ENCODE peak calls at places on chromosomes 16 and 17, in nine cellular contexts. E, Z, Q, I, T, V, O, B and D are unnamed samples.

GRCh38 chr16:3119701-3120408 is 7.5 kb downstream of the ZNF205 start:
- DNase-seq in Z (no peak), B (no peak), I (no peak), Q (no peak), O (no peak), E (peak), V (no peak), T (no peak), D (no peak)

GRCh38 chr17:4811471-4811870 is 4.5 kb downstream of the PLD2 start:
- DNase-seq in Q (no peak), Z (no peak), E (no peak), I (no peak), V (no peak), B (no peak), T (no peak), O (no peak), D (no peak)

GRCh38 chr16:83859265-83859664 is 39.6 kb upstream of the MLYCD start:
- DNase-seq in Z (no peak), E (no peak), O (no peak), T (no peak), V (no peak), Q (no peak), I (no peak), B (no peak), D (no peak)

GRCh38 chr17:50904522-50905459 is 38.6 kb upstream of the TOB1 start:
- DNase-seq in B (no peak), Z (no peak), T (no peak), O (no peak), E (peak), I (no peak), Q (peak), V (no peak), D (peak)

GRCh38 chr17:38454528-38454927 is 26.3 kb downstream of the ARHGAP23 start:
- DNase-seq in I (peak), B (peak), T (no peak), V (peak), Z (peak), Q (peak), E (peak), O (no peak), D (peak)

GRCh38 chr16:54072237-54072636 is 214.3 kb downstream of the IRX3 start:
- DNase-seq in Q (no peak), Z (no peak), T (no peak), E (no peak), O (no peak), I (no peak), B (no peak), V (no peak), D (no peak)

GRCh38 chr17:8846768-8847211 is 20.7 kb downstream of the PIK3R6 start:
- DNase-seq in B (peak), V (peak), Z (no peak), T (peak), O (no peak), Q (no peak), E (no peak), I (peak), D (peak)

GRCh38 chr16:12062343-12063003 is 85.9 kb downstream of the SNX29 start:
- DNase-seq in Q (peak), O (no peak), B (peak), E (peak), V (peak), Z (peak), T (peak), I (peak), D (peak)

GRCh38 chr16:54509406-54509931 is 222.9 kb upstream of the IRX3 start:
- DNase-seq in E (no peak), B (no peak), V (no peak), Z (no peak), Q (no peak), I (no peak), T (no peak), O (no peak), D (no peak)

GRCh38 chr17:52678211-52678610 is 519.7 kb upstream of the CA10 start:
- DNase-seq in Z (no peak), I (no peak), O (no peak), V (no peak), Q (no peak), B (no peak), E (no peak), T (no peak), D (no peak)

GRCh38 chr17:77498875-77499698 is 358.3 kb downstream of the SEC14L1 start:
- DNase-seq in B (no peak), O (no peak), Q (no peak), I (no peak), T (no peak), V (no peak), Z (no peak), E (peak), D (no peak)

GRCh38 chr16:14289692-14290340 is 218.7 kb downstream of the MRTFB start:
- DNase-seq in Z (no peak), I (no peak), E (no peak), V (peak), T (no peak), O (no peak), Q (no peak), B (peak), D (no peak)

GRCh38 chr16:70370924-70371323 is 24.2 kb downstream of the DDX19A start:
- DNase-seq in V (no peak), T (no peak), B (no peak), E (no peak), I (no peak), O (no peak), Z (no peak), Q (no peak), D (no peak)

GRCh38 chr16:24852281-24852721 is 6.5 kb downstream of the SLC5A11 start:
- DNase-seq in T (no peak), V (no peak), Q (no peak), E (no peak), I (no peak), B (peak), Z (no peak), O (no peak), D (peak)

GRCh38 chr17:15738066-15738465 is 6.0 kb downstream of the TBC1D26 start:
- DNase-seq in V (no peak), E (no peak), Q (no peak), Z (no peak), T (no peak), B (no peak), I (no peak), O (no peak), D (no peak)

GRCh38 chr16:67528870-67529638 is 425 bp downstream of the RIPOR1 start:
- DNase-seq in O (no peak), V (no peak), I (no peak), T (no peak), E (peak), Z (no peak), B (peak), Q (no peak), D (peak)

GRCh38 chr17:3553419-3554401 is 3.9 kb downstream of the TRPV3 start:
- DNase-seq in O (no peak), E (no peak), I (no peak), B (no peak), Q (no peak), Z (no peak), T (no peak), V (no peak), D (no peak)

GRCh38 chr17:39576187-39576586 is 31.5 kb downstream of the NEUROD2 start:
- DNase-seq in I (no peak), E (no peak), Z (no peak), Q (no peak), O (no peak), B (no peak), V (peak), T (no peak), D (no peak)

GRCh38 chr16:82260212-82260795 is 90.3 kb upstream of the MPHOSPH6 start:
- DNase-seq in Z (no peak), B (peak), V (no peak), E (no peak), I (no peak), O (no peak), Q (no peak), T (no peak), D (peak)

GRCh38 chr16:66728117-66728787 is 23.2 kb downstream of the DYNC1LI2 start:
- DNase-seq in B (peak), O (no peak), Q (no peak), E (no peak), T (no peak), I (no peak), V (peak), Z (no peak), D (peak)

GRCh38 chr17:3913531-3914318 is 2.5 kb downstream of the P2RX1 start:
- DNase-seq in I (peak), V (peak), O (peak), B (peak), T (no peak), Q (peak), E (peak), Z (no peak), D (peak)

GRCh38 chr17:78716814-78717393 is 65.2 kb downstream of the CYTH1 start:
- DNase-seq in Q (peak), O (no peak), Z (no peak), E (peak), V (no peak), T (no peak), B (peak), I (no peak), D (peak)

GRCh38 chr17:70473049-70473448 is 303.7 kb downstream of the KCNJ2 start:
- DNase-seq in B (no peak), V (no peak), O (no peak), Z (no peak), E (peak), T (no peak), Q (no peak), I (no peak), D (no peak)

GRCh38 chr16:67372664-67373063 is 20.6 kb downstream of the TPPP3 start:
- DNase-seq in O (no peak), T (no peak), I (no peak), Q (no peak), V (peak), Z (no peak), B (peak), E (no peak), D (peak)

GRCh38 chr17:13510062-13510461 is 91.7 kb downstream of the HS3ST3A1 start:
- DNase-seq in B (peak), E (no peak), V (no peak), O (no peak), Q (no peak), I (no peak), T (no peak), Z (no peak), D (peak)

GRCh38 chr17:62852195-62852594 is 44.1 kb upstream of the MARCHF10 start:
- DNase-seq in I (no peak), B (no peak), Z (no peak), E (no peak), T (no peak), V (no peak), Q (no peak), O (no peak), D (no peak)

GRCh38 chr17:41717408-41718286 is 5.5 kb downstream of the GAST start:
- DNase-seq in E (no peak), V (no peak), Z (no peak), Q (no peak), T (no peak), O (no peak), B (peak), I (no peak), D (peak)

GRCh38 chr17:32757963-32758362 is 119.0 kb downstream of the MYO1D start:
- DNase-seq in B (no peak), I (no peak), Z (no peak), T (no peak), V (no peak), Q (no peak), E (no peak), O (no peak), D (no peak)

GRCh38 chr17:77375917-77376651 is 235.3 kb downstream of the SEC14L1 start:
- DNase-seq in I (peak), T (no peak), V (no peak), E (no peak), Z (no peak), O (peak), Q (no peak), B (peak), D (peak)

GRCh38 chr16:27771201-27771910 is 221.4 kb downstream of the KATNIP start:
- DNase-seq in I (no peak), Q (no peak), E (no peak), Z (no peak), O (no peak), V (no peak), B (no peak), T (no peak), D (no peak)

GRCh38 chr17:27544350-27545131 is 86.4 kb upstream of the LGALS9 start:
- DNase-seq in T (peak), Z (no peak), I (no peak), B (peak), Q (no peak), V (no peak), O (no peak), E (no peak), D (peak)

GRCh38 chr16:82081271-82081670 is 46.2 kb downstream of the HSD17B2 start:
- DNase-seq in O (no peak), V (no peak), Z (no peak), T (no peak), E (no peak), B (no peak), I (no peak), Q (no peak), D (no peak)

GRCh38 chr17:64262125-64262421 is 987 bp downstream of the TEX2 start:
- DNase-seq in V (no peak), B (no peak), Z (no peak), E (no peak), Q (no peak), O (no peak), T (no peak), I (no peak), D (no peak)

GRCh38 chr17:19750835-19751234 is 2.7 kb upstream of the ALDH3A1 start:
- DNase-seq in T (no peak), V (no peak), I (no peak), Q (no peak), O (no peak), Z (no peak), B (no peak), E (peak), D (no peak)

GRCh38 chr16:2720063-2720455 is at the start of gene PRSS27:
- DNase-seq in V (no peak), T (no peak), E (no peak), I (no peak), Q (no peak), O (no peak), B (no peak), Z (no peak), D (no peak)

DNA sequence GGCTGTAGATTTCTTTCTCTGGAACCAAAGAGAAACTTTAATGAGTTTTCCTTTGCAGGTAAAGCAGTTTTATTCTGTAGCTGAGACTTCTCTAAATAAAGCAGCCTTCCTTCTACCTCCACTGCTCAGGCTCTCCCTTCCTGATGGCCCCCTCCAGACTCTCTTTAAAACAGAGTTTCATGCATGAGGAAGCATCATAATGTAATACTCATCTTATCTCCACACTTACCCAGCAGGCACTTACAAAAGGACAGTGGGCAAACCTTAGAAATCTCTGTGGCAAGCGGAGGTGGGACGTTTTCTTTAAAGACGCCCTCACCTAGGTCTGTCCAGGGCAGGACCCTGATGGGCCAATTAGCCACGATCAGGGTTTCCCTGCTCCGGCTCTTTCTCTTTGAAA is 239.3 kb downstream of the CCDC182 start:
- DNase-seq in V (no peak), O (no peak), Q (no peak), I (no peak), Z (no peak), T (no peak), B (no peak), E (no peak), D (no peak)
- H3K4me3 ChIP-seq in V (no peak), O (no peak), Q (no peak), I (no peak), Z (no peak), T (no peak), B (no peak), E (no peak), D (no peak)

GRCh38 chr17:36854982-36855381 is 82.3 kb upstream of the LHX1 start:
- DNase-seq in Z (no peak), O (no peak), Q (no peak), V (no peak), I (no peak), T (no peak), E (no peak), B (no peak), D (no peak)

GRCh38 chr17:36856921-36857381 is 80.3 kb upstream of the LHX1 start:
- DNase-seq in Z (no peak), V (no peak), O (no peak), Q (no peak), I (no peak), T (no peak), E (no peak), B (no peak), D (no peak)

GRCh38 chr17:36857698-36858097 is 79.6 kb upstream of the LHX1 start:
- DNase-seq in E (no peak), B (no peak), I (no peak), Q (no peak), O (no peak), T (no peak), Z (no peak), V (no peak), D (no peak)

GRCh38 chr17:36856169-36856568 is 81.1 kb upstream of the LHX1 start:
- DNase-seq in E (no peak), Q (no peak), B (no peak), V (no peak), I (no peak), O (no peak), T (no peak), Z (no peak), D (no peak)

GRCh38 chr17:36855459-36855858 is 81.8 kb upstream of the LHX1 start:
- DNase-seq in O (no peak), E (no peak), Z (no peak), I (no peak), Q (no peak), T (no peak), B (no peak), V (no peak), D (no peak)
- TF ChIP-seq CTCF in O (no peak), E (no peak), Z (no peak), I (no peak), Q (no peak), T (no peak), B (no peak), V (peak), D (no peak)

DNA sequence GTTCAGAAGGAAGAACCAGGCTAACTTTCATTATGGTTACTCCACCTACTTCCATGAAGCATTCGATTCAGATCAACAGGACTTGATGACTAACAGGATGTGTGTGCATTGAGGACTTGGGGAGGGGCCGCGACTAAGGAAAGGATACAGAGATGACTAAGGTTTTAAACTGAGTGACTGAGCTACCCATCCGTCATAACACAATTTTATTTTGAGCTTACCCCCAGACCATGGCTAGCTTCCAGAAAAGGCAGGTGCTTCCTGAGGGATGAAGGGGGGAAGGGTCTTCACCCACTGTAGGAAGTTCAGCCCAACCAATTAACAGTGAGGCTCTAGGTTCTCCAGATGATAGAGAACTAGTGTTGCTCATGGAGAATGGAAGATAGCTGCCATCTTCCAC is 2.6 kb upstream of the CDYL2 start:
- DNase-seq in I (peak), Q (no peak), T (no peak), E (no peak), Z (no peak), O (no peak), V (no peak), B (peak), D (peak)
- H3K4me3 ChIP-seq in I (no peak), Q (no peak), T (no peak), E (no peak), Z (no peak), O (no peak), V (no peak), B (no peak), D (no peak)

GRCh38 chr17:58219007-58219788 is at the start of gene MKS1:
- DNase-seq in V (peak), Z (peak), E (peak), O (peak), T (peak), Q (peak), I (peak), B (peak), D (peak)
- TF ChIP-seq CTCF in V (peak), Z (peak), E (peak), O (peak), T (peak), Q (peak), I (peak), B (peak), D (peak)

DNA sequence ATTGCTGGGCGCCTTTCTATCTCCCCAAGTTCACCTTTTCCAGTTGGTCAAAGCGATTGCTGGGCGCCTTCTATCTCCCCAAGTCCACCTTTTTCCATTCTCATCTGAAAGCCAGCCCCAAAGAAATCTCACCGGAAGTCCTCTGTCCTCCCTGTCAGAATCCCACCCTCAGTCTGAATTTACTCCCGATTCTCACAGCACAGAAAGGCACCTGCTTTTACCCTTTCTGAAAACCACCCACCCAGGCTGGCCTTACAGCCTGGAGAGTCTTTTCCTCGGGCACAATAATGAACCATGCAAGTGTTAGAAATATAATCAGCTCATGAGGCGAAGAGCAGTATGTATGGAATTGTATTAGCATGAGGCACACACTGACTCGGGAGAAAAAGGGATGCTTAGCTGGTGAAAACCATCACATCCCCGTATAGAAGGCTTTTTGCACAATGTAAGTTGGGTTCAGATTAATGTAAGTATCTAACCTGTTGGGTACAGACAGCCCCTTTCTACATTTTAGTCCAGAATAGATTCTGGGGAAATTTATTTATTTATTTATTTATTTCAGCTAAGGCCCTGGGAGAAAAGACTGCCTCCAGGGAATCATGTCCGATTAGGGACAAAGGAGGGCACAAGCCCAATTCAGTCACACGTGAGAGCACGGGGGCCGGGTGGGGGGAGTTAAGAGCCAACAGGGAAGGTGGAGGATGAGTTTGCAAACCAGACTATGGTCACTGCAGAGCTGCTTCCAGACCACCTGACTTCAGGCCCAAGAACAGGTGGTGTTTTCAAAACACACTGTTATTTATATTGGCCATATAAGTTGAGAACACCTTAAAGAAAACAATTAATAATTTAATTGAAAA is 1.4 kb upstream of the ZFHX3 start:
- DNase-seq in T (no peak), B (no peak), V (no peak), O (no peak), E (no peak), Z (no peak), Q (peak), I (no peak), D (no peak)
- H3K4me3 ChIP-seq in T (no peak), B (no peak), V (peak), O (no peak), E (peak), Z (peak), Q (peak), I (peak), D (no peak)

GRCh38 chr17:80861892-80862291 is 129.7 kb upstream of the CHMP6 start:
- DNase-seq in E (no peak), Q (no peak), B (peak), V (no peak), T (no peak), Z (no peak), I (peak), O (no peak), D (peak)
- TF ChIP-seq CTCF in E (peak), Q (peak), B (peak), V (peak), T (no peak), Z (peak), I (peak), O (peak), D (peak)